ENCODE peak calls at places on chromosomes 7 and 10, in four cellular contexts. D is sigmoid colon, T is tibial nerve, P is A549. I is an unnamed sample.

GRCh38 chr10:116740971-116741370 is 1.4 kb downstream of the HSPA12A start:
- DNase-seq in P (no peak), D (peak; percentile 64), T (no peak), I (no peak)

GRCh38 chr10:27345455-27345909 is 104.9 kb upstream of the ACBD5 start:
- DNase-seq in T (no peak), D (no peak), P (no peak), I (no peak)

GRCh38 chr10:100341953-100342626 is 4.9 kb upstream of the SCD start:
- DNase-seq in P (peak; percentile 94), D (no peak), T (no peak), I (no peak)

GRCh38 chr10:100339236-100339635 is 7.8 kb upstream of the SCD start:
- DNase-seq in D (no peak), P (no peak), T (no peak), I (no peak)

GRCh38 chr10:3685385-3685784 is 99.6 kb downstream of the KLF6 start:
- DNase-seq in D (no peak), T (no peak), P (no peak), I (peak; percentile 21)

GRCh38 chr10:25902002-25902401 is 32.0 kb upstream of the MYO3A start:
- DNase-seq in P (no peak), D (no peak), T (no peak), I (no peak)

GRCh38 chr7:27897441-27897847 is 157.5 kb downstream of the TAX1BP1 start:
- DNase-seq in T (no peak), D (no peak), P (no peak), I (no peak)

GRCh38 chr10:129501652-129502436 is 34.8 kb downstream of the MGMT start:
- DNase-seq in D (no peak), T (no peak), P (no peak), I (peak; percentile 68)

GRCh38 chr10:100109670-100110069 is 28.0 kb upstream of the CPN1 start:
- DNase-seq in P (no peak), D (no peak), T (no peak), I (no peak)

GRCh38 chr7:22618528-22618927 is 108.5 kb upstream of the IL6 start:
- DNase-seq in P (no peak), T (no peak), D (no peak), I (no peak)

GRCh38 chr7:17010637-17011300 is 129.0 kb upstream of the AGR3 start:
- DNase-seq in P (no peak), D (no peak), T (no peak), I (no peak)

GRCh38 chr7:46291601-46292150 is 370.6 kb upstream of the IGFBP3 start:
- DNase-seq in P (no peak), T (peak; percentile 34), D (no peak), I (no peak)

GRCh38 chr7:7562736-7563135 is 3.9 kb upstream of the MIOS start:
- DNase-seq in P (no peak), T (no peak), D (no peak), I (no peak)

GRCh38 chr10:128000660-128001059 is 93.8 kb downstream of the PTPRE start:
- DNase-seq in D (peak; percentile 28), P (no peak), T (no peak), I (no peak)

GRCh38 chr10:10865303-10865702 is 152.4 kb upstream of the CELF2 start:
- DNase-seq in P (no peak), T (no peak), D (no peak), I (no peak)

GRCh38 chr10:1402821-1403507 is 334.4 kb downstream of the ADARB2 start:
- DNase-seq in P (no peak), T (no peak), D (no peak), I (peak; percentile 87)

GRCh38 chr7:106151459-106152312 is 39.6 kb upstream of the SYPL1 start:
- DNase-seq in D (no peak), P (no peak), T (no peak), I (no peak)

GRCh38 chr7:94439893-94440381 is 45.2 kb downstream of the COL1A2 start:
- DNase-seq in P (no peak), T (no peak), D (no peak), I (no peak)

GRCh38 chr10:132208489-132209050 is 21.8 kb downstream of the DPYSL4 start:
- DNase-seq in P (no peak), T (no peak), D (no peak), I (no peak)

GRCh38 chr7:2545746-2546425 is 9.4 kb downstream of the BRAT1 start:
- DNase-seq in P (no peak), T (no peak), D (peak; percentile 64), I (no peak)

GRCh38 chr7:2551418-2551817 is 3.9 kb downstream of the BRAT1 start:
- DNase-seq in P (no peak), T (no peak), D (peak; percentile 29), I (no peak)

GRCh38 chr7:2544541-2545188 is 10.7 kb downstream of the BRAT1 start:
- DNase-seq in P (no peak), D (peak; percentile 43), T (no peak), I (no peak)

GRCh38 chr7:2542924-2543871 is 12.1 kb downstream of the BRAT1 start:
- DNase-seq in D (peak; percentile 63), T (no peak), P (no peak), I (no peak)

GRCh38 chr7:2546776-2547586 is 8.3 kb downstream of the BRAT1 start:
- DNase-seq in T (no peak), D (peak; percentile 48), P (no peak), I (no peak)
- TF ChIP-seq EP300 in T (no peak), D (no peak), P (no peak), I (no peak)

GRCh38 chr10:73785221-73785720 is at the start of gene ZSWIM8:
- DNase-seq in D (peak; percentile 95), T (peak; percentile 91), P (peak; percentile 99), I (peak; percentile 96)
- TF ChIP-seq EP300 in D (no peak), T (peak; percentile 85), P (no peak), I (no peak)

GRCh38 chr10:79247373-79248137 is 99.7 kb upstream of the PPIF start:
- DNase-seq in P (no peak), T (no peak), D (no peak), I (no peak)

GRCh38 chr10:79246606-79247275 is 100.5 kb upstream of the PPIF start:
- DNase-seq in P (no peak), T (peak; percentile 45), D (peak; percentile 92), I (no peak)

GRCh38 chr10:79250259-79250658 is 97.0 kb upstream of the PPIF start:
- DNase-seq in P (no peak), T (no peak), D (no peak), I (no peak)

GRCh38 chr10:79249156-79250121 is 97.8 kb upstream of the PPIF start:
- DNase-seq in P (no peak), T (no peak), D (no peak), I (no peak)

GRCh38 chr10:79248341-79248931 is 98.8 kb upstream of the PPIF start:
- DNase-seq in P (no peak), D (peak; percentile 93), T (peak; percentile 58), I (no peak)
- TF ChIP-seq EP300 in P (no peak), D (peak; percentile 44), T (peak; percentile 18), I (no peak)

DNA sequence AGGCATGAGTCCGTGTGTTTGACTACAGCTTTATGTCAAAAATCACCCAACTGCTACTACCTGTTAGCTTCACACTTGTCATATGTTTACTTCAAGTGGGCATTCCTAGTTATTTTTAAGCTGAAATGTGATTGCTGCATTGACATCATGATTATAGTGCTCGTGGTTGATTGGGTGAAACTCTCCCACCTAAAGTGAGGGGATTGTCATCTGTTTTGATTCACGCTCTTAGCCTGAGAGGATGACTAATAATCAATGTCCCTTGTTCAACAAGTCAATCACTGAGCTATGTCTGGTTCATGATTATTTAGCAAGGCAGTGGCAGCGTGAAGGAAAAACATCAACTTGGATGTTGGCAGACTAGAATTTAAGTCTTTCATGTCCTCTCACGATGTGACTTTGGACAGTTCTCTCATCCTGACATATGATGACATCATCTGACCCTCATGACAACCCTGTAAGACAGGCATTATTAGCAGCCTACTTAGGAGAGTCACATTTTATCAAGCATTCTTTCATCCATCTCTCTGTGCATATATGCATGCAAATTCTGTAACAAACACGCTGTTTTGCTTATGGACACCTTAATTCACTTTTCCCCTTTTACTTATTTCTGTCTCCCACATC is 352.6 kb upstream of the ZMIZ1 start:
- DNase-seq in D (no peak), P (no peak), T (no peak), I (no peak)
- TF ChIP-seq EP300 in D (no peak), P (no peak), T (no peak), I (no peak)

DNA sequence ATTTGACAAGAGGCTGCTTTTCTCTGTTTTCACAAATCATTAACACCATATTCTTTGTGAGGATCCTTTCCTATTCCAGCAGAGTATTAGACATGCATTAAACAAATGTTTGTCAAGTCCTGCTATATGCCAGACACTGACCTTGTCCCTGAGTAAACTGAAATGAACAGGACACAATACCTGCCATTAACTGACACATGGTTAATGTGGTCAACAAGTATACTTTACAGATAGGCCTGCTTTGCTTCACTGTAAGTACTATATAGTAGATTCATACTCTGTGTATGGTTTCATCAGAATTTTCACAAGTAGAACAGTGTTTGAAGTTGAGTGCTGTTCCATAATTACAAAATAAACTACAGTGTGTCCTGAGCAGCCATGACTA is 5.9 kb downstream of the TNKS2 start:
- DNase-seq in T (no peak), D (no peak), P (no peak), I (no peak)
- TF ChIP-seq EP300 in T (no peak), D (no peak), P (no peak), I (no peak)

GRCh38 chr10:71076473-71077142 is 135.8 kb upstream of the UNC5B start:
- DNase-seq in T (no peak), P (no peak), D (no peak), I (peak; percentile 55)
- TF ChIP-seq EP300 in T (no peak), P (no peak), D (no peak), I (no peak)

GRCh38 chr7:87876759-87877234 is 504 bp downstream of the DBF4 start:
- DNase-seq in T (peak; percentile 9), P (peak; percentile 43), D (peak; percentile 78), I (peak; percentile 92)

GRCh38 chr7:87877641-87878040 is 1.3 kb downstream of the DBF4 start:
- DNase-seq in D (no peak), P (no peak), T (no peak), I (no peak)

GRCh38 chr7:87875151-87876039 is 765 bp downstream of the SLC25A40 start:
- DNase-seq in D (peak; percentile 63), P (no peak), T (peak; percentile 5), I (no peak)

GRCh38 chr7:87878208-87878735 is 2.0 kb downstream of the DBF4 start:
- DNase-seq in P (no peak), D (no peak), T (no peak), I (no peak)

GRCh38 chr7:87876040-87876758 is at the start of the genes DBF4 and SLC25A40:
- DNase-seq in D (peak; percentile 96), T (peak; percentile 86), P (peak; percentile 84), I (peak; percentile 98)
- TF ChIP-seq EP300 in D (no peak), T (no peak), P (no peak), I (no peak)